ENCODE peak calls at places on chromosomes 12 and 14, in four cellular contexts. J is left ventricle myocardium superior, M is NCI-H1417 treated with DMSO at 0.1 percent for 48 hours, F is fibroblast of mammary gland. Q is an unnamed sample.

GRCh38 chr12:57238854-57239554 is 9.5 kb downstream of the SHMT2 start:
- DNase-seq in J (peak; percentile 95), F (peak; percentile 83), M (peak; percentile 69), Q (peak; percentile 54)

GRCh38 chr14:85241022-85241880 is 288.7 kb upstream of the FLRT2 start:
- DNase-seq in J (no peak), M (no peak), F (no peak), Q (no peak)

GRCh38 chr14:90060312-90060964 is 1.4 kb upstream of the KCNK13 start:
- DNase-seq in F (peak; percentile 27), J (peak; percentile 76), M (peak; percentile 19), Q (no peak)

GRCh38 chr12:64088431-64089349 is 133.4 kb downstream of the KICS2 start:
- DNase-seq in J (no peak), M (peak; percentile 6), F (peak; percentile 97), Q (peak; percentile 82)

GRCh38 chr14:24349742-24350141 is 10.0 kb upstream of the RIPK3 start:
- DNase-seq in F (no peak), J (no peak), M (no peak), Q (no peak)

GRCh38 chr12:87305481-87305880 is 723.7 kb downstream of the C12orf50 start:
- DNase-seq in M (no peak), J (no peak), F (no peak), Q (no peak)

GRCh38 chr14:95061317-95062093 is 95.8 kb downstream of the DICER1 start:
- DNase-seq in M (no peak), F (no peak), J (no peak), Q (no peak)

GRCh38 chr12:42485823-42486222 is 103.7 kb downstream of the PRICKLE1 start:
- DNase-seq in J (no peak), M (no peak), F (no peak), Q (no peak)

GRCh38 chr12:67788118-67788517 is 139.6 kb downstream of the DYRK2 start:
- DNase-seq in J (no peak), F (no peak), M (no peak), Q (no peak)

GRCh38 chr12:59827767-59828166 is 231.9 kb downstream of the SLC16A7 start:
- DNase-seq in M (no peak), F (no peak), J (no peak), Q (no peak)

GRCh38 chr14:104284107-104284592 is 145.8 kb downstream of the KIF26A start:
- DNase-seq in J (no peak), M (no peak), F (no peak), Q (no peak)

GRCh38 chr12:81705586-81705985 is 53.6 kb downstream of the PPFIA2 start:
- DNase-seq in M (no peak), J (no peak), F (peak; percentile 3), Q (no peak)

GRCh38 chr12:113055594-113056380 is 743 bp upstream of the DTX1 start:
- DNase-seq in J (no peak), F (no peak), M (no peak), Q (no peak)

GRCh38 chr12:27305673-27306504 is 26.7 kb upstream of the BMAL2 start:
- DNase-seq in J (no peak), M (peak; percentile 32), F (peak; percentile 72), Q (peak; percentile 24)

GRCh38 chr14:72644038-72644437 is 249.9 kb downstream of the DPF3 start:
- DNase-seq in J (no peak), M (no peak), F (no peak), Q (no peak)

GRCh38 chr12:57629897-57630471 is 3.0 kb downstream of the B4GALNT1 start:
- DNase-seq in M (no peak), J (no peak), F (no peak), Q (no peak)

Q was measured in AG09309.